ENCODE peak calls at places on chromosomes 4 and X, in nine cellular contexts. L is stimulated activated naive CD8-positive, alpha-beta T cell treated with anti-CD3 and anti-CD28 coated beads, Interleukin-15, amount 100 ng/mL, for 72 hours; M is HEK293T; X is fibroblast of the conjunctiva; E is iris pigment epithelial cell; A is ELF-1; K is kidney; I is NCI-H748 treated with DMSO at 0.1 percent for 48 hours; S is uterus. Y is an unnamed sample.

GRCh38 chrX:150569155-150569477 is 695 bp downstream of the MTM1 start:
- DNase-seq in E (peak; percentile 56), L (no peak), I (no peak), K (peak; percentile 78), M (no peak), X (no peak), S (no peak), A (no peak), Y (no peak)

GRCh38 chrX:118226060-118226428 is 109.4 kb upstream of the KLHL13 start:
- DNase-seq in E (no peak), X (no peak), K (no peak), S (no peak), I (peak; percentile 38), L (no peak), A (no peak), M (peak; percentile 52), Y (no peak)

GRCh38 chr4:158786155-158786581 is 17.3 kb downstream of the FNIP2 start:
- DNase-seq in I (no peak), A (no peak), L (no peak), M (no peak), X (no peak), K (no peak), S (no peak), E (peak; percentile 40), Y (no peak)

GRCh38 chr4:158255727-158256324 is 45.5 kb downstream of the TMEM144 start:
- DNase-seq in I (peak; percentile 17), M (peak; percentile 21), S (no peak), A (no peak), X (peak; percentile 53), L (no peak), E (peak; percentile 61), K (no peak), Y (no peak)

GRCh38 chr4:183261953-183262775 is 57.9 kb downstream of the CLDN22 start:
- DNase-seq in A (peak; percentile 78), K (peak; percentile 85), I (peak; percentile 27), L (peak; percentile 70), E (peak; percentile 78), M (peak; percentile 61), S (peak; percentile 80), X (peak; percentile 64), Y (peak; percentile 64)

GRCh38 chr4:76067652-76068286 is 6.7 kb upstream of the ART3 start:
- DNase-seq in M (peak; percentile 69), X (peak; percentile 60), A (peak; percentile 55), S (peak; percentile 64), I (no peak), K (no peak), L (peak; percentile 57), E (peak; percentile 71), Y (peak; percentile 46)

GRCh38 chr4:1799364-1799996 is 6.4 kb downstream of the FGFR3 start:
- DNase-seq in A (no peak), X (no peak), M (no peak), I (no peak), E (no peak), K (no peak), S (no peak), L (no peak), Y (no peak)

GRCh38 chr4:70182517-70183167 is 12.9 kb upstream of the ODAM start:
- DNase-seq in K (no peak), L (no peak), E (no peak), A (no peak), X (no peak), M (no peak), S (no peak), I (no peak), Y (no peak)

GRCh38 chrX:102746134-102746584 is 25.6 kb downstream of the GPRASP3 start:
- DNase-seq in I (no peak), K (peak; percentile 82), X (no peak), S (peak; percentile 49), E (peak; percentile 31), A (peak; percentile 44), L (no peak), M (no peak), Y (no peak)

GRCh38 chrX:129000018-129000417 is 523.3 kb downstream of the SMARCA1 start:
- DNase-seq in A (no peak), S (no peak), X (no peak), I (peak; percentile 97), M (no peak), L (no peak), K (no peak), E (no peak), Y (no peak)

GRCh38 chr4:136831553-136831952 is 700.7 kb downstream of the PCDH18 start:
- DNase-seq in L (no peak), A (no peak), S (no peak), K (no peak), I (no peak), M (no peak), E (no peak), X (no peak), Y (no peak)